ENCODE peak calls at places on chromosomes 12 and 14, in seven cellular contexts. N is stomach, T is sigmoid colon, B is SK-N-SH, U is HCT116, V is Panc1, Q is GM23338. M is an unnamed sample.

GRCh38 chr14:20808084-20808483 is 5.4 kb upstream of the RNASE1 start:
- DNase-seq in N (no peak), T (no peak), B (no peak), U (no peak), V (no peak), Q (no peak), M (no peak)

GRCh38 chr14:42224053-42224888 is 617.6 kb downstream of the LRFN5 start:
- DNase-seq in N (peak), T (no peak), B (peak), U (peak), V (no peak), Q (peak), M (peak)

GRCh38 chr12:27319394-27319793 is 13.2 kb upstream of the BMAL2 start:
- DNase-seq in N (no peak), T (no peak), B (no peak), U (no peak), V (no peak), Q (no peak), M (no peak)

GRCh38 chr14:94541234-94541975 is 19.8 kb upstream of the SERPINA4 start:
- DNase-seq in N (no peak), T (no peak), B (no peak), U (no peak), V (no peak), Q (no peak), M (no peak)

GRCh38 chr14:103500148-103500990 is 22.3 kb downstream of the CKB start:
- DNase-seq in N (peak), T (peak), B (peak), U (no peak), V (no peak), Q (peak), M (peak)

GRCh38 chr14:59490756-59491155 is 6.4 kb downstream of the JKAMP start:
- DNase-seq in N (no peak), T (no peak), B (no peak), U (no peak), V (no peak), Q (no peak), M (no peak)

GRCh38 chr14:30223385-30223785 is 295.7 kb upstream of the PRKD1 start:
- DNase-seq in N (peak), T (peak), B (no peak), U (peak), V (peak), Q (no peak), M (peak)

GRCh38 chr12:115341442-115341841 is 657.5 kb upstream of the TBX3 start:
- DNase-seq in N (peak), T (peak), B (no peak), U (peak), V (peak), Q (no peak), M (peak)

GRCh38 chr14:89615421-89615820 is 198.4 kb upstream of the FOXN3 start:
- DNase-seq in N (no peak), T (no peak), B (no peak), U (no peak), V (no peak), Q (peak), M (no peak)

GRCh38 chr12:106133136-106134087 is 5.3 kb downstream of the NUAK1 start:
- DNase-seq in N (no peak), T (no peak), B (no peak), U (no peak), V (no peak), Q (peak), M (no peak)

GRCh38 chr12:26746315-26746714 is 86.7 kb downstream of the ITPR2 start:
- DNase-seq in N (no peak), T (no peak), B (no peak), U (no peak), V (peak), Q (no peak), M (no peak)

GRCh38 chr12:54207539-54208267 is 18.9 kb upstream of the SMUG1 start:
- DNase-seq in N (peak), T (peak), B (peak), U (peak), V (peak), Q (peak), M (peak)

GRCh38 chr12:101826766-101827368 is 3.9 kb downstream of the GNPTAB start:
- DNase-seq in N (no peak), T (no peak), B (no peak), U (no peak), V (no peak), Q (no peak), M (no peak)

GRCh38 chr12:65881965-65882413 is 57.7 kb downstream of the HMGA2 start:
- DNase-seq in N (peak), T (peak), B (no peak), U (no peak), V (no peak), Q (peak), M (peak)

GRCh38 chr12:6451348-6452244 is at the start of gene TAPBPL:
- DNase-seq in N (peak), T (peak), B (peak), U (no peak), V (no peak), Q (peak), M (peak)

GRCh38 chr12:67237231-67237630 is 31.9 kb upstream of the CAND1 start:
- DNase-seq in N (no peak), T (no peak), B (no peak), U (no peak), V (no peak), Q (peak), M (no peak)

GRCh38 chr12:43836455-43836989 is 641 bp downstream of the TMEM117 start:
- DNase-seq in N (no peak), T (no peak), B (peak), U (no peak), V (no peak), Q (no peak), M (no peak)

GRCh38 chr12:1660304-1661187 is 30.3 kb upstream of the ADIPOR2 start:
- DNase-seq in N (peak), T (peak), B (no peak), U (no peak), V (no peak), Q (no peak), M (peak)

GRCh38 chr12:53062011-53062961 is 12.4 kb downstream of the TNS2 start:
- DNase-seq in N (no peak), T (no peak), B (no peak), U (no peak), V (no peak), Q (no peak), M (no peak)

GRCh38 chr14:99918781-99919180 is 125.6 kb downstream of the EML1 start:
- DNase-seq in N (no peak), T (no peak), B (no peak), U (no peak), V (no peak), Q (no peak), M (no peak)

GRCh38 chr14:51650721-51651387 is 856 bp upstream of the FRMD6 start:
- DNase-seq in N (no peak), T (peak), B (peak), U (no peak), V (no peak), Q (peak), M (peak)

GRCh38 chr12:47808574-47809380 is 10.9 kb downstream of the HDAC7 start:
- DNase-seq in N (no peak), T (no peak), B (no peak), U (no peak), V (no peak), Q (peak), M (peak)

GRCh38 chr14:104929268-104930230 is 4.9 kb downstream of the PLD4 start:
- DNase-seq in N (no peak), T (no peak), B (no peak), U (no peak), V (no peak), Q (no peak), M (no peak)

GRCh38 chr12:116595186-116595585 is 36.0 kb downstream of the MAP1LC3B2 start:
- DNase-seq in N (no peak), T (no peak), B (no peak), U (no peak), V (no peak), Q (no peak), M (no peak)

GRCh38 chr12:106739318-106739717 is 35.2 kb upstream of the RIC8B start:
- DNase-seq in N (no peak), T (no peak), B (no peak), U (no peak), V (no peak), Q (no peak), M (no peak)

GRCh38 chr14:35669782-35670181 is 135.8 kb downstream of the INSM2 start:
- DNase-seq in N (no peak), T (no peak), B (no peak), U (peak), V (peak), Q (no peak), M (no peak)

GRCh38 chr12:23141335-23141734 is 516.4 kb downstream of the ETNK1 start:
- DNase-seq in N (no peak), T (no peak), B (no peak), U (no peak), V (no peak), Q (no peak), M (no peak)

GRCh38 chr14:71891185-71891584 is 41.0 kb upstream of the RGS6 start:
- DNase-seq in N (no peak), T (no peak), B (no peak), U (no peak), V (no peak), Q (peak), M (no peak)

GRCh38 chr14:34604990-34605389 is 25.0 kb downstream of the SNX6 start:
- DNase-seq in N (no peak), T (no peak), B (no peak), U (no peak), V (no peak), Q (no peak), M (no peak)

GRCh38 chr12:78483767-78484315 is 380.7 kb upstream of the SYT1 start:
- DNase-seq in N (no peak), T (no peak), B (no peak), U (no peak), V (no peak), Q (no peak), M (no peak)

GRCh38 chr12:110744176-110744575 is 1.5 kb upstream of the PPP1CC start:
- DNase-seq in N (no peak), T (peak), B (no peak), U (no peak), V (no peak), Q (no peak), M (no peak)

GRCh38 chr14:72894623-72895378 is 900 bp upstream of the DPF3 start:
- DNase-seq in N (no peak), T (no peak), B (peak), U (no peak), V (no peak), Q (peak), M (peak)

GRCh38 chr12:47768323-47768811 is 4.7 kb upstream of the SLC48A1 start:
- DNase-seq in N (no peak), T (no peak), B (no peak), U (no peak), V (no peak), Q (peak), M (no peak)

GRCh38 chr12:47990351-47991105 is 13.7 kb downstream of the COL2A1 start:
- DNase-seq in N (no peak), T (peak), B (no peak), U (no peak), V (no peak), Q (no peak), M (no peak)

GRCh38 chr14:59159169-59159568 is 29.3 kb upstream of the DAAM1 start:
- DNase-seq in N (no peak), T (no peak), B (no peak), U (no peak), V (no peak), Q (no peak), M (no peak)

GRCh38 chr12:89781161-89781560 is 72.5 kb upstream of the ATP2B1 start:
- DNase-seq in N (no peak), T (no peak), B (no peak), U (no peak), V (no peak), Q (no peak), M (no peak)

GRCh38 chr12:89782807-89783206 is 74.2 kb upstream of the ATP2B1 start:
- DNase-seq in N (no peak), T (no peak), B (no peak), U (no peak), V (no peak), Q (no peak), M (no peak)

GRCh38 chr12:89781961-89782360 is 73.3 kb upstream of the ATP2B1 start:
- DNase-seq in N (no peak), T (no peak), B (no peak), U (no peak), V (no peak), Q (no peak), M (no peak)

GRCh38 chr12:89786177-89786810 is 77.7 kb upstream of the ATP2B1 start:
- DNase-seq in N (no peak), T (no peak), B (no peak), U (no peak), V (no peak), Q (no peak), M (no peak)

GRCh38 chr12:89783321-89784060 is 74.9 kb upstream of the ATP2B1 start:
- DNase-seq in N (no peak), T (no peak), B (no peak), U (no peak), V (no peak), Q (peak), M (no peak)
- TF ChIP-seq POLR2AphosphoS5 in N (no peak), T (no peak), B (no peak), U (no peak), V (no peak), Q (no peak), M (no peak)

GRCh38 chr14:74906923-74907620 is 16.0 kb downstream of the RPS6KL1 start:
- DNase-seq in N (no peak), T (no peak), B (no peak), U (no peak), V (no peak), Q (peak), M (peak)

GRCh38 chr14:74907744-74908143 is 15.3 kb downstream of the RPS6KL1 start:
- DNase-seq in N (no peak), T (no peak), B (no peak), U (no peak), V (no peak), Q (no peak), M (no peak)

GRCh38 chr14:74905595-74906142 is 17.4 kb downstream of the RPS6KL1 start:
- DNase-seq in N (peak), T (peak), B (peak), U (peak), V (no peak), Q (peak), M (peak)

GRCh38 chr14:74902941-74903705 is 19.9 kb downstream of the RPS6KL1 start:
- DNase-seq in N (no peak), T (no peak), B (no peak), U (no peak), V (no peak), Q (peak), M (no peak)

DNA sequence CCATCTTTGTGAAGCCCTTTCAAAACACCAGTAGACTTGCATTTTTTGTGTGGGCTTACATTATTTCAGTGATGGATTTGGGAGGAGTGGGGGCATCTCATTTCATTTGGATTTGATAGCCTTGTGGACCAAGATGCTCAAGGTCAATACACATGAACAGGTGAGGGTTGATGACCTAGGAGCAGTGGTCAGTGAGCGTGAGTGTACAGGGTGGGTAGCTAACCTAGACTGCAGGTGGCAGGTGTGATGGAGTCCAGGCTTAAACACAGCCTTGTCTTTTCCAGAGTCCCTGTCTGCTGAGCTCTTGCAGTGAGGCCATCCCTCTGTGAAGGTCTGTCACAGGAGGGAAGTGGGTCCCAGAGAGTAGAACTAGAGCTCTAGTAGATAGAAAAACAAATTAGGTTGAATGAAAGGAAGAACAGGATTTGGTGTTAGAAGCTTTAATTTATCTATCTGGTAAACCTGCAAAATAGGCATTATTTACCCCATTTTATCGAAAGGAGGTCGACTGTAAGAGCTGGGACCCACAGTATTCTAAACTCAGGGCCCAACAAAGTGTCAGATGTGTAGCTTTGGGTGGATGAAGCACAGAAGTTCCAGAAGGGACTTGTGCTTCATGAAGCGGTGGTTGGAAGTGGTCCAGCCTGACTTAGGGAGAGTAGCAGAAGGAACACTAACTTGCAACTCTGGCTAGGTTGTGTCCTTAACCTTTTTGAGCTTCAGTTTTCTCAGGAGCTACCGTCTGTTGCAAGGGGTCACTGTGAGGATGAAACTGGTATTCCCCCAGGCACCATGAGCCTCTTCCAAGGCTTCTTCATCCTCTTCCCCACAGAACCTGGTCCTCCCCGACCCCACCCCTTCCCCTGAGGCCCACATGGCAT is 18.2 kb downstream of the RPS6KL1 start:
- DNase-seq in N (no peak), T (no peak), B (no peak), U (no peak), V (no peak), Q (no peak), M (no peak)
- TF ChIP-seq POLR2AphosphoS5 in N (no peak), T (no peak), B (no peak), U (no peak), V (no peak), Q (peak), M (no peak)

DNA sequence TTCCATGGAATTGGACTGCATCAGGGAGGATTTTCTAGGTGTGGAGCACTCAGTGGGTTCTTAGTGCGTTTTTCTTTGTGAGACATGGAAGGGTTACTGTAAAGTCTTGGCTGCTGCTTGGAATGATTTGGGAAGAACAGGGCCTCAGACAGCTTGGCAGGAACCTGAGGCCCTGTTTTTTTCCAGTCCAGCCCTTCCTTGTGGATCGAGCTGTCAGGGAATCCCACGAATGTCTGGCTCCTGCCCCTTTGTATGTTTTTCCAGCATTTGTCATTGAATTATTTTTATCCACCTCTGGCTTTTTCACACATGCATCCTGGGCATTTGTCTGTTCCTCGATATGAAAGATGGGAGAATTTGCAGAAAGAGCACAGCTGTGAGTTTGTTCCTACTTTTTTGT is 158.5 kb downstream of the TGFB3 start:
- DNase-seq in N (no peak), T (peak), B (no peak), U (no peak), V (no peak), Q (no peak), M (no peak)
- TF ChIP-seq POLR2AphosphoS5 in N (no peak), T (no peak), B (no peak), U (no peak), V (no peak), Q (no peak), M (no peak)

GRCh38 chr12:97552410-97553050 is 89.9 kb downstream of the RMST start:
- DNase-seq in N (no peak), T (no peak), B (no peak), U (no peak), V (no peak), Q (peak), M (no peak)
- TF ChIP-seq POLR2AphosphoS5 in N (no peak), T (no peak), B (no peak), U (no peak), V (no peak), Q (no peak), M (no peak)

GRCh38 chr14:69049675-69050074 is 70.6 kb upstream of the ACTN1 start:
- DNase-seq in N (no peak), T (peak), B (no peak), U (no peak), V (no peak), Q (no peak), M (no peak)
- TF ChIP-seq POLR2AphosphoS5 in N (peak), T (no peak), B (no peak), U (no peak), V (no peak), Q (no peak), M (peak)

GRCh38 chr12:55973598-55974307 is at the start of gene RAB5B:
- DNase-seq in N (peak), T (peak), B (peak), U (peak), V (peak), Q (peak), M (peak)

GRCh38 chr12:55972906-55973597 is 826 bp upstream of the RAB5B start:
- DNase-seq in N (no peak), T (no peak), B (no peak), U (no peak), V (no peak), Q (no peak), M (peak)

GRCh38 chr12:55970775-55971174 is 3.1 kb upstream of the RAB5B start:
- DNase-seq in N (no peak), T (no peak), B (no peak), U (no peak), V (no peak), Q (no peak), M (no peak)

GRCh38 chr12:55972045-55972843 is 1.6 kb upstream of the RAB5B start:
- DNase-seq in N (no peak), T (peak), B (no peak), U (no peak), V (no peak), Q (peak), M (no peak)

DNA sequence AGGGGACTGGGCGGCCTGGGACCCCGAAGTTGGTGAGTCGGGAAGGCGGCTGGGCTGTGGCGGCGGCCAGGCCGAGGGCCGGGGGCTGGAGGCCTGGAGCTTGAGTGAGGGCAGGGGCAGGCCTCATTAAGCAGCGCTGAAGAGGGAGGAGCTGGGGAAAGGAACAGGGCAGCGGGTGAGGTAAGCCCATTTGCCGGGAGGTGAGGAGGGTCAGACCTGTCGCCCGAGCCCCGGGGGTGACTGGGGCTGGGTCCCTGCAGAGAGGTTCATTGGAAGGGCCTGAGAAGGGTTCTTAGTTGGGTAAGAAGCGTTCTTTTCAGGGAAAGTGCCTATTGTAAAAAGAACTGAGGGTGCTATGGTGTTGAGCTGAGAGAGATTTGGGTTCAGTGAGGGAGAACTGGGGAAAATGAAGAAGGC is 438 bp downstream of the RAB5B start:
- DNase-seq in N (peak), T (peak), B (peak), U (no peak), V (no peak), Q (peak), M (peak)
- TF ChIP-seq POLR2AphosphoS5 in N (no peak), T (no peak), B (no peak), U (no peak), V (no peak), Q (no peak), M (no peak)

DNA sequence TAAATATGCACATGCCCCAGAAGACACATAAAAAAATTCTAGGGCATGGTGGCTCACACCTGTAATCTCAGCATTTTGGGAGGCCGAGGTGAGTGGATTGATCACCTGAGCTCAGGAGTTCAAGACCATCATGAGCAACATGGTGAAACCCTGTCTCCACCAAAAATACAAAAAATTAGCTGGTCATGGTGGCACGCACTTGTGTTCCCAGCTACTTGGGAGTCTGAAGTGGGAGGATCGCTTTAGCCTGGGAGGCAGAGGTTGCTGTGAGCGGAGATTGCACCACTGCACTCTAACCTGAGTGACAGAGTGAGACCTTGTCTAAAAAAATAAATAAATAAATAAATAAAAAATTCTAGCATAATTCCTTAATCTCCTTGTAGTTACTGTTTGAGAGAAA is 3.9 kb downstream of the CD69 start:
- DNase-seq in N (no peak), T (no peak), B (no peak), U (no peak), V (no peak), Q (no peak), M (no peak)
- TF ChIP-seq POLR2AphosphoS5 in N (no peak), T (no peak), B (no peak), U (no peak), V (no peak), Q (no peak), M (no peak)

M was measured in transverse colon.